ENCODE peak calls at places on chromosome 11, in ten cellular contexts. G is HCT116, K is A549, S is HepG2, Y is body of pancreas, U is right lobe of liver, P is tibial nerve, V is ovary, C is stomach, R is esophagus squamous epithelium. E is an unnamed sample.

GRCh38 chr11:55457641-55458040 is 89.9 kb downstream of the OR4A15 start:
- DNase-seq in G (no peak), K (no peak), S (no peak), Y (no peak), U (no peak), P (no peak), V (no peak), C (no peak), R (no peak), E (no peak)

GRCh38 chr11:3183523-3183922 is 18.4 kb upstream of the OSBPL5 start:
- DNase-seq in G (no peak), K (no peak), S (no peak), Y (no peak), U (peak), P (no peak), V (no peak), C (no peak), R (no peak), E (no peak)

GRCh38 chr11:66339163-66339675 is 3.0 kb upstream of the RIN1 start:
- DNase-seq in G (no peak), K (no peak), S (no peak), Y (no peak), U (peak), P (no peak), V (no peak), C (no peak), R (no peak), E (no peak)

GRCh38 chr11:48237727-48238126 is 7.2 kb upstream of the OR4X2 start:
- DNase-seq in G (no peak), K (no peak), S (no peak), Y (no peak), U (no peak), P (no peak), V (no peak), C (no peak), R (no peak), E (no peak)

GRCh38 chr11:1041936-1042608 is 5.6 kb upstream of the MUC6 start:
- DNase-seq in G (no peak), K (peak), S (peak), Y (peak), U (peak), P (no peak), V (no peak), C (peak), R (no peak), E (peak)

GRCh38 chr11:25961539-25961938 is 370.4 kb upstream of the ANO3 start:
- DNase-seq in G (no peak), K (no peak), S (no peak), Y (no peak), U (no peak), P (no peak), V (no peak), C (no peak), R (no peak), E (no peak)

GRCh38 chr11:35162795-35163194 is 23.8 kb downstream of the CD44 start:
- DNase-seq in G (no peak), K (no peak), S (no peak), Y (no peak), U (no peak), P (no peak), V (no peak), C (no peak), R (no peak), E (peak)

GRCh38 chr11:90113541-90113940 is 20.9 kb upstream of the NAALAD2 start:
- DNase-seq in G (no peak), K (no peak), S (no peak), Y (no peak), U (no peak), P (no peak), V (no peak), C (no peak), R (no peak), E (peak)

GRCh38 chr11:82988936-82989627 is 82.6 kb downstream of the RAB30 start:
- DNase-seq in G (no peak), K (no peak), S (peak), Y (no peak), U (no peak), P (no peak), V (no peak), C (no peak), R (no peak), E (no peak)

GRCh38 chr11:31804439-31805036 is 6.6 kb downstream of the PAX6 start:
- DNase-seq in G (no peak), K (no peak), S (no peak), Y (no peak), U (no peak), P (peak), V (no peak), C (no peak), R (no peak), E (peak)

GRCh38 chr11:65803797-65804492 is 17.1 kb downstream of the OVOL1 start:
- DNase-seq in G (no peak), K (no peak), S (no peak), Y (no peak), U (no peak), P (no peak), V (no peak), C (no peak), R (no peak), E (no peak)

GRCh38 chr11:71500601-71501021 is 26.5 kb upstream of the KRTAP5-7 start:
- DNase-seq in G (peak), K (no peak), S (no peak), Y (no peak), U (peak), P (no peak), V (no peak), C (peak), R (no peak), E (no peak)

GRCh38 chr11:26522912-26523610 is 49.0 kb downstream of the MUC15 start:
- DNase-seq in G (no peak), K (no peak), S (peak), Y (no peak), U (no peak), P (no peak), V (no peak), C (no peak), R (no peak), E (peak)

GRCh38 chr11:18865951-18866350 is 73.3 kb downstream of the MRGPRX1 start:
- DNase-seq in G (no peak), K (no peak), S (no peak), Y (no peak), U (no peak), P (no peak), V (no peak), C (no peak), R (no peak), E (no peak)

GRCh38 chr11:92211576-92212167 is 12.9 kb upstream of the FAT3 start:
- DNase-seq in G (no peak), K (no peak), S (peak), Y (peak), U (no peak), P (no peak), V (no peak), C (no peak), R (no peak), E (no peak)

GRCh38 chr11:73012121-73012863 is 129.8 kb downstream of the FCHSD2 start:
- DNase-seq in G (no peak), K (no peak), S (no peak), Y (no peak), U (no peak), P (no peak), V (no peak), C (no peak), R (no peak), E (no peak)

GRCh38 chr11:73854680-73855079 is 22.0 kb downstream of the COA4 start:
- DNase-seq in G (no peak), K (no peak), S (no peak), Y (no peak), U (no peak), P (no peak), V (no peak), C (no peak), R (no peak), E (no peak)

GRCh38 chr11:116071241-116071640 is 567.0 kb upstream of the CADM1 start:
- DNase-seq in G (no peak), K (no peak), S (no peak), Y (no peak), U (no peak), P (no peak), V (no peak), C (no peak), R (no peak), E (no peak)

GRCh38 chr11:35781342-35782171 is 119.0 kb downstream of the TRIM44 start:
- DNase-seq in G (no peak), K (no peak), S (no peak), Y (no peak), U (no peak), P (no peak), V (no peak), C (no peak), R (no peak), E (no peak)

GRCh38 chr11:109251230-109251629 is 170.8 kb upstream of the C11orf87 start:
- DNase-seq in G (no peak), K (no peak), S (no peak), Y (no peak), U (no peak), P (no peak), V (no peak), C (no peak), R (no peak), E (no peak)

GRCh38 chr11:116439480-116439759 is 333.4 kb downstream of the BUD13 start:
- DNase-seq in G (no peak), K (no peak), S (no peak), Y (no peak), U (no peak), P (no peak), V (no peak), C (no peak), R (no peak), E (no peak)

GRCh38 chr11:118194835-118195627 is 18.6 kb upstream of the SCN2B start:
- DNase-seq in G (no peak), K (peak), S (peak), Y (peak), U (peak), P (peak), V (peak), C (peak), R (no peak), E (no peak)

GRCh38 chr11:128587415-128587814 is at the start of gene ETS1:
- DNase-seq in G (no peak), K (peak), S (no peak), Y (peak), U (no peak), P (no peak), V (no peak), C (peak), R (no peak), E (no peak)

GRCh38 chr11:13215157-13215556 is 62.4 kb upstream of the BMAL1 start:
- DNase-seq in G (peak), K (peak), S (no peak), Y (no peak), U (no peak), P (no peak), V (no peak), C (no peak), R (no peak), E (no peak)

GRCh38 chr11:13220148-13220547 is 57.4 kb upstream of the BMAL1 start:
- DNase-seq in G (no peak), K (no peak), S (no peak), Y (no peak), U (no peak), P (no peak), V (no peak), C (no peak), R (no peak), E (peak)

GRCh38 chr11:13214276-13214865 is 63.2 kb upstream of the BMAL1 start:
- DNase-seq in G (no peak), K (no peak), S (no peak), Y (no peak), U (no peak), P (no peak), V (peak), C (no peak), R (no peak), E (no peak)

GRCh38 chr11:13221722-13222121 is 55.9 kb upstream of the BMAL1 start:
- DNase-seq in G (no peak), K (no peak), S (no peak), Y (no peak), U (no peak), P (no peak), V (no peak), C (no peak), R (no peak), E (no peak)

GRCh38 chr11:13216019-13217006 is 61.3 kb upstream of the BMAL1 start:
- DNase-seq in G (peak), K (peak), S (peak), Y (peak), U (no peak), P (no peak), V (no peak), C (no peak), R (no peak), E (peak)
- TF ChIP-seq POLR2A in G (no peak), K (no peak), S (no peak), Y (no peak), U (no peak), P (no peak), V (no peak), C (no peak), R (no peak), E (no peak)

GRCh38 chr11:67470337-67471002 is 1.4 kb upstream of the TMEM134 start:
- DNase-seq in G (no peak), K (no peak), S (no peak), Y (no peak), U (no peak), P (no peak), V (no peak), C (no peak), R (no peak), E (no peak)

GRCh38 chr11:67466962-67467771 is 1.9 kb downstream of the TMEM134 start:
- DNase-seq in G (no peak), K (no peak), S (no peak), Y (no peak), U (no peak), P (no peak), V (no peak), C (no peak), R (no peak), E (no peak)

GRCh38 chr11:67468509-67468834 is 579 bp downstream of the TMEM134 start:
- DNase-seq in G (no peak), K (no peak), S (no peak), Y (no peak), U (no peak), P (no peak), V (no peak), C (no peak), R (no peak), E (peak)

GRCh38 chr11:67468056-67468455 is 995 bp downstream of the TMEM134 start:
- DNase-seq in G (no peak), K (no peak), S (no peak), Y (peak), U (peak), P (no peak), V (peak), C (peak), R (no peak), E (no peak)

GRCh38 chr11:67468835-67469811 is at the start of gene TMEM134:
- DNase-seq in G (peak), K (peak), S (peak), Y (peak), U (peak), P (peak), V (peak), C (peak), R (peak), E (peak)
- TF ChIP-seq POLR2A in G (peak), K (peak), S (peak), Y (peak), U (peak), P (no peak), V (peak), C (no peak), R (peak), E (peak)

DNA sequence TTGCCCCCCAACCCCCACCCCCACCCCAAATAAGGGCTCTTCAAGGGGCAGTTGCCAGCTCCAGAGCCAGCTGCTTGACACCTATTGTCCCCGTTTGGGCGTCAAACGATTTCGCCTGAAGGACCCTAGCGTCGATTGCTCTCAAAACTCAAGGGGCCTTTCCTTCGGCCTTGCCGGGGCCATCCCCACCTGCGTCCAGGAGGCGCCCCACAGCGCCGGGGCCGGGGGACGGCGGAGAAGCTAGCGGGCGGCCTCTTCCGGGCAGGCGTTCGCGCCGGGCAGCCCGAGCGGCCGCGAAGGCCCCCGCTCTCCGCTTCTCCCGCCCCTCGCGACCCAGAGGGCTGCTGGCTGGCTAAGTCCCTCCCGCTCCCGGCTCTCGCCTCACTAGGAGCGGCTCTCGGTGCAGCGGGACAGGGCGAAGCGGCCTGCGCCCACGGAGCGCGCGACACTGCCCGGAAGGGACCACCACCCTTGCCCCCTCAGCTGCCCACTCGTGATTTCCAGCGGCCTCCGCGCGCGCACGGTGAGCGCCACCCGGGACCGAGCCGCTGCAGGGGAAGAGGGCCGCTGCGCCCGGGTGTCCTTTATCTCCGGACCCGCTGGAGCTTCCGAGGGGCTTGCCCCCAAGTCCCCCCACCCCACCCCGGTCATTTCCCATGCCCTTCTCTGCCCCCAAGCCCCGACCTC is at the start of gene CAPRIN1:
- DNase-seq in G (peak), K (peak), S (peak), Y (peak), U (peak), P (peak), V (peak), C (peak), R (peak), E (peak)
- TF ChIP-seq POLR2A in G (peak), K (peak), S (peak), Y (peak), U (peak), P (peak), V (peak), C (no peak), R (peak), E (peak)

GRCh38 chr11:102267602-102268001 is 49.7 kb upstream of the BIRC3 start:
- DNase-seq in G (no peak), K (peak), S (no peak), Y (no peak), U (no peak), P (no peak), V (no peak), C (no peak), R (no peak), E (no peak)
- TF ChIP-seq POLR2A in G (no peak), K (no peak), S (no peak), Y (no peak), U (no peak), P (no peak), V (no peak), C (no peak), R (no peak), E (no peak)

DNA sequence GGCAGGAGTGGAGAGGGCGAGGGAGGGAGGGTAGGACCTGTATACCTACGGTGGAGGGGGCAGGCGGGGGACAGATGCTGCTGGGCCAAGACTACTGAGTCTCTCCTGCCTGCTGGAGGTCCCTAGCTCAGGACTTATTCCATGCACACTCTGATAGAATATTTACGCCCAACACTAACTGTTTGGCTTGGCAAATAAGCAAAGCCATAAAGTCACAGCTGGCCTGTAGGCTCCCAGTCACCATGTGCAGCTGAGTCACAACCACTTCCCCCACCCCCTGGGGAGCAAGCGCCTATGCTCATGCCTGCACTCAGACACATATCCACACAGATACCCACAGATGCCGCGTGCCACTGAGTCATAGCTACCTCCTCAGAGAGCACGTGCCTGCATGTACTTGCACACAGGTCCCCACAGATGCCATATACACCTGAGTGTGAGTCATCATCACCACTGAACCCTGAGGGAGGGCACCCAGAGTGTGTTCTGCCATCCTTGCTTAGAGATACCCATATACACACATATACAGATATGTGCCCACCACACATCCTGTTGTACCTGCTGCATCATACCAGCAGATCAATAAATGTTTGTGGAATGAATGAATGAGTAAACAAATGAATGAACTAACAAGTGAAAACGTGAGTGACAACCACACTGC is 95.8 kb downstream of the SWAP70 start:
- DNase-seq in G (peak), K (peak), S (peak), Y (peak), U (no peak), P (peak), V (peak), C (peak), R (peak), E (peak)
- TF ChIP-seq POLR2A in G (no peak), K (peak), S (no peak), Y (no peak), U (no peak), P (no peak), V (no peak), C (no peak), R (peak), E (no peak)

DNA sequence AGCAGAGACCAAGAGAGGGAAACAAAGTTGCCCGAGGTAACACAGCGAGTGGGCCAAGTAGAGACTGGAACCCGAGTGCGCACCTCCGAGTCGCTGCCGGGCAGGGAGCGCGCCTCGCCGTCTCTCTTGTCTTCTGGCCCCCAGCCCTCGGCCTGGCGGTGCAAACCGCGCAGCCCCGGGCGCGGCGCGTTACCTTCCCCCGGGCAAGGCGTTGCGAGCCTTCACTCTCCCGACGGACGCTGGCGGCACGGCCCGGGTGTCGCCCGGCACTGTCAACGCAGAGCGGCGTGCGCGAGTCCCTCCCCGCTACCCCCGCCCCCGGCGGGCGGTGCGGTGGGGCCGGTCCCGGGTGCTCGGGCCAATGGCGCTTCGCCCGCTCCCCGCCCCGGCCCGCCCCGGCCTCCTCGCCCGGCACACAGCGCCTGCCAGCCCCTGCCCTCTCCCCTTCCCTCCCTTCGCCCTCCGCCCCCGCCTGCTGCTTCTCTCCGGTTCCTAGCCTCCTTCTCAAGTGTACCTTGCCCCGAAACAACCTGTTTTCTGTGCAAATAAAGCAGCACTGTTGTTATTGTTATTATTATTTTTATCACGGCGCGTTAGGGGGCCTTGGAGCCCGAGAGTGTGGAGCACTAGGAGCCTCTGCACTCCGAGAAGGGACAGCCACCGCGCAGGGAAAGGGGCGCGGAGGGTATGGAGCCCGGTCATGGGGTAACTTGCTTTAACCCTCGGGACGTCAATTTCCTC is at the start of gene SYTL2:
- DNase-seq in G (no peak), K (peak), S (peak), Y (peak), U (peak), P (peak), V (peak), C (peak), R (no peak), E (peak)
- TF ChIP-seq POLR2A in G (peak), K (peak), S (no peak), Y (peak), U (peak), P (no peak), V (peak), C (no peak), R (peak), E (no peak)

E was measured in erythroblast.